ENCODE peak calls at places on chromosomes 6 and 20, in nine cellular contexts. N, G, L, B, R, I, X, K and M are unnamed samples. For H3K4me1, the result is how much of the 10 kb centered on the place peaks cover.

GRCh38 chr6:149335924-149336323 is 18.4 kb downstream of the TAB2 start:
- DNase-seq in N (peak), G (no peak), L (no peak), B (peak), R (no peak), I (peak), X (no peak), K (no peak), M (no peak)

GRCh38 chr20:11094711-11095110 is 420.9 kb upstream of the JAG1 start:
- DNase-seq in N (no peak), G (no peak), L (no peak), B (no peak), R (no peak), I (no peak), X (no peak), K (no peak), M (no peak)

GRCh38 chr6:7137335-7138106 is 29.8 kb downstream of the RREB1 start:
- DNase-seq in N (peak), G (no peak), L (peak), B (peak), R (no peak), I (peak), X (peak), K (no peak), M (peak)

GRCh38 chr6:62891065-62891647 is 320.1 kb upstream of the FKBP1C start:
- DNase-seq in N (peak), G (no peak), L (no peak), B (no peak), R (no peak), I (no peak), X (no peak), K (no peak), M (no peak)

GRCh38 chr20:15836634-15837033 is 736.6 kb downstream of the KIF16B start:
- DNase-seq in N (no peak), G (no peak), L (no peak), B (no peak), R (no peak), I (peak), X (no peak), K (no peak), M (no peak)

GRCh38 chr20:44336086-44336485 is 757 bp upstream of the R3HDML start:
- DNase-seq in N (no peak), G (no peak), L (no peak), B (no peak), R (no peak), I (no peak), X (no peak), K (no peak), M (no peak)

GRCh38 chr6:234706-235372 is 57.4 kb upstream of the DUSP22 start:
- DNase-seq in N (no peak), G (no peak), L (no peak), B (no peak), R (no peak), I (no peak), X (no peak), K (no peak), M (no peak)

GRCh38 chr6:164927288-164928040 is 381.9 kb downstream of the C6orf118 start:
- DNase-seq in N (peak), G (peak), L (peak), B (peak), R (peak), I (peak), X (peak), K (peak), M (peak)

GRCh38 chr20:47265984-47266383 is 90.5 kb downstream of the ZMYND8 start:
- DNase-seq in N (no peak), G (no peak), L (no peak), B (no peak), R (no peak), I (no peak), X (no peak), K (no peak), M (no peak)

GRCh38 chr6:21808551-21809181 is 215.1 kb downstream of the SOX4 start:
- DNase-seq in N (no peak), G (no peak), L (no peak), B (no peak), R (no peak), I (peak), X (peak), K (no peak), M (peak)
- H3K4me3 ChIP-seq in N (no peak), G (no peak), L (no peak), B (no peak), R (no peak), I (no peak), X (no peak), K (no peak), M (no peak)

DNA sequence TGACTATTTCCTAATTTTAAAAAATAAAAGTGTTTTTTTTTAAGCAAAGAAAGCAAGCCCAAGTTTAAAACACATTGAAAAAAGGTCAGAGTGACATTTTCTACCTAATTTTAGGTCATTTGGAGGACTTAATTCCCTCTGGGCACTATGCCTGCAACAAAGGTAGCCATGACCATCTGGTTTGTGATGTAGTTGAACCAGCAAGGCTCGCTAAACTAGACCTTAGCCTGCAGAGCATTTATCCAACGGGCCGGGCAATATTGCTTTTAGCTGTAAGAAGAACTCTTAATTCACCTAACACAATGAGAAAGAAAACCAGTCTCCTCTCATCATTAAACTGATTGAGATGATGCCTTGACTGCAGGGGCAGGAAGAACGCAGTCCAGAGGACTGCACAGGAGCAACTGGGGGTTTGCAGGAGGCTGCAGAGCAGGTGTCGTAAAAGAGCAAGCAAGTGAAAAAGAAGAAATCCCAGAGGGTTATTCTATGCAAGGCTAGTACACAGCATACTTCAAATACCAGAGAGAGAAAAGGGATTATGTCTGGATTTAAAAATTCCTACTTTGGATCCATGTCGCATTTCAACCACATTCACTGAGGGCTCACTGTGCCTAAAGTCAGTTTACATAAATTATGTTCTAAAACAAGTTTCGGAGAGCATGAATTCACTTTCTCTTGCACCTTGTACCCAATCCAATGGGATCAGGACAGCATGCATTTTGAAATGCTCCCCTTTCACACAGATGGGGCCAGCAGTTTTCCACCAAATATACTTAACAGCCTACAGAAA is 12.8 kb downstream of the TRAF3IP2 start:
- DNase-seq in N (no peak), G (no peak), L (no peak), B (no peak), R (no peak), I (no peak), X (no peak), K (no peak), M (no peak)
- H3K27ac ChIP-seq in N (no peak), G (no peak), L (no peak), B (peak), R (peak), I (peak), X (peak), K (no peak), M (peak)

GRCh38 chr6:33427585-33428218 is 7.8 kb downstream of the SYNGAP1 start:
- DNase-seq in N (peak), G (peak), L (peak), B (peak), R (peak), I (no peak), X (peak), K (peak), M (no peak)
- H3K4me1 ChIP-seq in N (half or more), G (under half), L (half or more), B (under half), R (half or more), I (under half), X (under half), K (under half), M (half or more)

GRCh38 chr6:125818659-125819297 is 28.0 kb downstream of the NCOA7 start:
- DNase-seq in N (no peak), G (no peak), L (no peak), B (no peak), R (no peak), I (no peak), X (no peak), K (no peak), M (no peak)
- H3K4me3 ChIP-seq in N (no peak), G (no peak), L (no peak), B (no peak), R (peak), I (no peak), X (no peak), K (peak), M (no peak)

GRCh38 chr20:33992145-33992922 is 1.4 kb upstream of the RALY start:
- DNase-seq in N (no peak), G (no peak), L (no peak), B (no peak), R (no peak), I (peak), X (no peak), K (no peak), M (no peak)

GRCh38 chr20:33992923-33993799 is 550 bp upstream of the RALY start:
- DNase-seq in N (peak), G (peak), L (peak), B (peak), R (peak), I (peak), X (peak), K (peak), M (peak)

GRCh38 chr20:33994624-33994913 is 858 bp downstream of the RALY start:
- DNase-seq in N (no peak), G (no peak), L (no peak), B (no peak), R (no peak), I (no peak), X (no peak), K (no peak), M (no peak)

GRCh38 chr20:33993800-33994623 is at the start of gene RALY:
- DNase-seq in N (peak), G (peak), L (peak), B (peak), R (peak), I (peak), X (peak), K (peak), M (peak)

DNA sequence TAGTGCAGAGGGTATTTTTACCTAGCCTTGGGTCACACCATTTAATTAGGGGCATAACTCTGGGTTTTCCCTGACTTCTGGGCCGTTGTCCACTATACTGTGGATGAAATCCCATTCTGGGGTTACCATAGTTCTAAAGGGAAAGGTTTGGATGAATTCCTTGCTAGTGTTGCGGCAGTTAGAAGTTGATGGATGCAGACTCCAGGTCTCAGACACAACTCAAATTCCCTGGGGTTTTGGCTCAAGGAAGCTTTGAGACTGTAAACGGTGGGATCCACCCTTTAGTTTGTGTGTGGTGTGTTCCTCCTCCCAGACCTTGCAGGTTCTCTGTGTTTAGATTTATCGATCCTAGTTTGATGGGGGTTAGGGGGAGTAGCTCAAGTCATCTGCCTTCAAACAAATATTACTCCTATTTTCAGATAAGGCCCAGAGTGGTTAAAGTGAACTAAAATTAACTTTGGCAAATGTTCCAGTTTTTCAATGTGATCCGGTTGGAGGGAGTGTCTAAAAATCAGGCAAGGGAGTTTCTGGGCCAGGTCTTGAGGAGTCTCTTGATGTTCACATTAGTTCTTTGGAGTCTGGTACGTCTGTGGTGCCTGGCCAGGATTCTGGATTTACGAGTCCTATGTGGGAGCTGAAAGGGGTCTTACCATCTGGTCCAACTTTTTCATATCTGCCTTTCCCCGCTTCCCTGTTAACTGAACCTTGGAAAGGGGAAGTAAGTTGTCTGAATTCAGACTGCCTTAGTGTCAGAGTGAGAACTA is 1.5 kb downstream of the RALY start:
- DNase-seq in N (peak), G (no peak), L (no peak), B (no peak), R (no peak), I (peak), X (no peak), K (no peak), M (no peak)
- H3K27ac ChIP-seq in N (peak), G (peak), L (peak), B (peak), R (peak), I (peak), X (peak), K (peak), M (peak)

GRCh38 chr6:160428818-160429744 is 80.9 kb downstream of the SLC22A3 start:
- DNase-seq in N (no peak), G (no peak), L (no peak), B (no peak), R (no peak), I (no peak), X (no peak), K (no peak), M (no peak)
- H3K4me1 ChIP-seq in N (under half), G (under half), L (under half), B (under half), R (under half), I (under half), X (under half), K (under half), M (under half)